ENCODE peak calls at places on chromosome 9, in nine cellular contexts. One of them, this sample, is unnamed.

GRCh38 chr9:110192531-110193326 is 15.2 kb downstream of the C9orf152 start:
- DNase-seq in AG04450: peak
- DNase-seq in H9: no peak
- DNase-seq in lung: no peak
- DNase-seq in ovary: peak
- DNase-seq in HepG2: no peak
- DNase-seq in IMR-90: peak
- DNase-seq in mesothelial cell of epicardium: no peak
- DNase-seq in GM10248: no peak
- DNase-seq in this sample: no peak

GRCh38 chr9:104992696-104993095 is 64.7 kb upstream of the ABCA1 start:
- DNase-seq in AG04450: peak
- DNase-seq in H9: no peak
- DNase-seq in lung: no peak
- DNase-seq in ovary: no peak
- DNase-seq in HepG2: peak
- DNase-seq in IMR-90: peak
- DNase-seq in mesothelial cell of epicardium: no peak
- DNase-seq in GM10248: no peak
- DNase-seq in this sample: no peak

GRCh38 chr9:32968101-32969011 is 33.1 kb downstream of the APTX start:
- DNase-seq in AG04450: no peak
- DNase-seq in H9: no peak
- DNase-seq in lung: peak
- DNase-seq in ovary: peak
- DNase-seq in HepG2: peak
- DNase-seq in IMR-90: peak
- DNase-seq in mesothelial cell of epicardium: peak
- DNase-seq in GM10248: peak
- DNase-seq in this sample: peak

GRCh38 chr9:99389087-99390033 is 167.3 kb downstream of the SEC61B start:
- DNase-seq in AG04450: no peak
- DNase-seq in H9: no peak
- DNase-seq in lung: no peak
- DNase-seq in ovary: no peak
- DNase-seq in HepG2: no peak
- DNase-seq in IMR-90: peak
- DNase-seq in mesothelial cell of epicardium: no peak
- DNase-seq in GM10248: no peak
- DNase-seq in this sample: peak

GRCh38 chr9:107707419-107707837 is 217.9 kb upstream of the KLF4 start:
- DNase-seq in AG04450: peak
- DNase-seq in H9: no peak
- DNase-seq in lung: no peak
- DNase-seq in ovary: no peak
- DNase-seq in HepG2: no peak
- DNase-seq in IMR-90: peak
- DNase-seq in mesothelial cell of epicardium: no peak
- DNase-seq in GM10248: no peak
- DNase-seq in this sample: peak

GRCh38 chr9:12817702-12818101 is 42.9 kb downstream of the LURAP1L start:
- DNase-seq in AG04450: no peak
- DNase-seq in H9: no peak
- DNase-seq in lung: peak
- DNase-seq in ovary: no peak
- DNase-seq in HepG2: peak
- DNase-seq in IMR-90: peak
- DNase-seq in mesothelial cell of epicardium: no peak
- DNase-seq in GM10248: no peak
- DNase-seq in this sample: peak

GRCh38 chr9:96418920-96419690 is 935 bp upstream of the ZNF367 start:
- DNase-seq in AG04450: peak
- DNase-seq in H9: peak
- DNase-seq in lung: peak
- DNase-seq in ovary: peak
- DNase-seq in HepG2: peak
- DNase-seq in IMR-90: peak
- DNase-seq in mesothelial cell of epicardium: no peak
- DNase-seq in GM10248: peak
- DNase-seq in this sample: peak

GRCh38 chr9:95505676-95506437 is 10.9 kb downstream of the PTCH1 start:
- DNase-seq in AG04450: no peak
- DNase-seq in H9: peak
- DNase-seq in lung: no peak
- DNase-seq in ovary: peak
- DNase-seq in HepG2: peak
- DNase-seq in IMR-90: peak
- DNase-seq in mesothelial cell of epicardium: peak
- DNase-seq in GM10248: peak
- DNase-seq in this sample: peak

GRCh38 chr9:31807574-31808256 is 576.7 kb upstream of the ACO1 start:
- DNase-seq in AG04450: no peak
- DNase-seq in H9: peak
- DNase-seq in lung: no peak
- DNase-seq in ovary: no peak
- DNase-seq in HepG2: peak
- DNase-seq in IMR-90: no peak
- DNase-seq in mesothelial cell of epicardium: no peak
- DNase-seq in GM10248: no peak
- DNase-seq in this sample: no peak

GRCh38 chr9:106697390-106697789 is 165.6 kb upstream of the ZNF462 start:
- DNase-seq in AG04450: no peak
- DNase-seq in H9: no peak
- DNase-seq in lung: no peak
- DNase-seq in ovary: no peak
- DNase-seq in HepG2: no peak
- DNase-seq in IMR-90: no peak
- DNase-seq in mesothelial cell of epicardium: no peak
- DNase-seq in GM10248: no peak
- DNase-seq in this sample: no peak

GRCh38 chr9:91943876-91944470 is 6.1 kb downstream of the ROR2 start:
- DNase-seq in AG04450: no peak
- DNase-seq in H9: no peak
- DNase-seq in lung: no peak
- DNase-seq in ovary: no peak
- DNase-seq in HepG2: no peak
- DNase-seq in IMR-90: peak
- DNase-seq in mesothelial cell of epicardium: no peak
- DNase-seq in GM10248: no peak
- DNase-seq in this sample: no peak

GRCh38 chr9:110141118-110141797 is 66.7 kb downstream of the C9orf152 start:
- DNase-seq in AG04450: peak
- DNase-seq in H9: no peak
- DNase-seq in lung: peak
- DNase-seq in ovary: peak
- DNase-seq in HepG2: no peak
- DNase-seq in IMR-90: peak
- DNase-seq in mesothelial cell of epicardium: no peak
- DNase-seq in GM10248: no peak
- DNase-seq in this sample: peak

GRCh38 chr9:8856686-8857329 is 1057.2 kb upstream of the DMAC1 start:
- DNase-seq in AG04450: no peak
- DNase-seq in H9: no peak
- DNase-seq in lung: no peak
- DNase-seq in ovary: no peak
- DNase-seq in HepG2: no peak
- DNase-seq in IMR-90: no peak
- DNase-seq in mesothelial cell of epicardium: peak
- DNase-seq in GM10248: no peak
- DNase-seq in this sample: no peak
- TF ChIP-seq CTCF in AG04450: no peak
- TF ChIP-seq CTCF in H9: peak
- TF ChIP-seq CTCF in lung: no peak
- TF ChIP-seq CTCF in ovary: no peak
- TF ChIP-seq CTCF in HepG2: no peak
- TF ChIP-seq CTCF in IMR-90: no peak
- TF ChIP-seq CTCF in mesothelial cell of epicardium: no peak
- TF ChIP-seq CTCF in GM10248: no peak
- TF ChIP-seq CTCF in this sample: no peak

GRCh38 chr9:71662086-71662485 is 106.2 kb downstream of the CEMIP2 start:
- DNase-seq in AG04450: no peak
- DNase-seq in H9: no peak
- DNase-seq in lung: no peak
- DNase-seq in ovary: no peak
- DNase-seq in HepG2: no peak
- DNase-seq in IMR-90: no peak
- DNase-seq in mesothelial cell of epicardium: no peak
- DNase-seq in GM10248: no peak
- DNase-seq in this sample: no peak

GRCh38 chr9:71664566-71664965 is 103.7 kb downstream of the CEMIP2 start:
- DNase-seq in AG04450: no peak
- DNase-seq in H9: no peak
- DNase-seq in lung: no peak
- DNase-seq in ovary: no peak
- DNase-seq in HepG2: no peak
- DNase-seq in IMR-90: no peak
- DNase-seq in mesothelial cell of epicardium: no peak
- DNase-seq in GM10248: no peak
- DNase-seq in this sample: no peak

GRCh38 chr9:71665247-71665646 is 103.1 kb downstream of the CEMIP2 start:
- DNase-seq in AG04450: no peak
- DNase-seq in H9: no peak
- DNase-seq in lung: no peak
- DNase-seq in ovary: no peak
- DNase-seq in HepG2: no peak
- DNase-seq in IMR-90: no peak
- DNase-seq in mesothelial cell of epicardium: no peak
- DNase-seq in GM10248: no peak
- DNase-seq in this sample: no peak

GRCh38 chr9:71663216-71663615 is 105.1 kb downstream of the CEMIP2 start:
- DNase-seq in AG04450: no peak
- DNase-seq in H9: no peak
- DNase-seq in lung: no peak
- DNase-seq in ovary: no peak
- DNase-seq in HepG2: no peak
- DNase-seq in IMR-90: no peak
- DNase-seq in mesothelial cell of epicardium: no peak
- DNase-seq in GM10248: no peak
- DNase-seq in this sample: no peak

DNA sequence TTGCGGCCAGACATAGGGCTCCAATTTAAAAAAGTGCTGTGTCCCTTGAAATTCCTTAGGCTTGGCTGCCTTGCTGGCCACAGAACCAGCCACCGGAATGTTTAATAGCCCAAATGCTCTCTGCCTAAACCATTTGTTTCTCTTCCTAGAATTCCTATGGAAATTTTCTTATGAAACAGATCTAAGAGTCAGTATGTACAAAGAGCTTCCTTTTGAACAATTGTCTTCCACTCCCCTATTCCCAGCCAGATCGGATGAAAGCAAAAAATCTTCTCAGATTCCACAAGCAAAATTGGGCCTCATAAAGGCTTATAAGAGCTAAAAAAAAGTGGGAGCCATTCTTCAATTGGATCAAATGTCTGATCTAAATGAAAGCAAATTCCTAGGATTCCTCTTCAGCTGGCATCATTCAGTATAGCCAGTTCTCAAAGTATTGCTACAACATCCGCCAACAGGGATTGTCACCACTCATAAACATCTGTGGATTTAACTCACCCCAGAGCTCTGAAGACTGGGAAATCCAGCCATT is 104.3 kb downstream of the CEMIP2 start:
- DNase-seq in AG04450: no peak
- DNase-seq in H9: no peak
- DNase-seq in lung: no peak
- DNase-seq in ovary: no peak
- DNase-seq in HepG2: peak
- DNase-seq in IMR-90: no peak
- DNase-seq in mesothelial cell of epicardium: no peak
- DNase-seq in GM10248: no peak
- DNase-seq in this sample: no peak
- TF ChIP-seq CTCF in AG04450: no peak
- TF ChIP-seq CTCF in H9: no peak
- TF ChIP-seq CTCF in lung: no peak
- TF ChIP-seq CTCF in ovary: no peak
- TF ChIP-seq CTCF in HepG2: no peak
- TF ChIP-seq CTCF in IMR-90: no peak
- TF ChIP-seq CTCF in mesothelial cell of epicardium: no peak
- TF ChIP-seq CTCF in GM10248: no peak
- TF ChIP-seq CTCF in this sample: no peak

GRCh38 chr9:126750941-126751725 is 53.7 kb upstream of the ZBTB43 start:
- DNase-seq in AG04450: no peak
- DNase-seq in H9: no peak
- DNase-seq in lung: no peak
- DNase-seq in ovary: no peak
- DNase-seq in HepG2: no peak
- DNase-seq in IMR-90: no peak
- DNase-seq in mesothelial cell of epicardium: no peak
- DNase-seq in GM10248: no peak
- DNase-seq in this sample: no peak
- TF ChIP-seq CTCF in AG04450: no peak
- TF ChIP-seq CTCF in H9: no peak
- TF ChIP-seq CTCF in lung: no peak
- TF ChIP-seq CTCF in ovary: no peak
- TF ChIP-seq CTCF in HepG2: no peak
- TF ChIP-seq CTCF in IMR-90: no peak
- TF ChIP-seq CTCF in mesothelial cell of epicardium: no peak
- TF ChIP-seq CTCF in GM10248: no peak
- TF ChIP-seq CTCF in this sample: no peak

GRCh38 chr9:130985029-130985428 is 23.9 kb upstream of the LAMC3 start:
- DNase-seq in AG04450: no peak
- DNase-seq in H9: no peak
- DNase-seq in lung: no peak
- DNase-seq in ovary: no peak
- DNase-seq in HepG2: no peak
- DNase-seq in IMR-90: no peak
- DNase-seq in mesothelial cell of epicardium: no peak
- DNase-seq in GM10248: no peak
- DNase-seq in this sample: no peak

GRCh38 chr9:130984476-130984875 is 24.5 kb upstream of the LAMC3 start:
- DNase-seq in AG04450: no peak
- DNase-seq in H9: no peak
- DNase-seq in lung: no peak
- DNase-seq in ovary: no peak
- DNase-seq in HepG2: no peak
- DNase-seq in IMR-90: no peak
- DNase-seq in mesothelial cell of epicardium: no peak
- DNase-seq in GM10248: no peak
- DNase-seq in this sample: no peak

GRCh38 chr9:130986311-130986940 is 22.5 kb upstream of the LAMC3 start:
- DNase-seq in AG04450: no peak
- DNase-seq in H9: peak
- DNase-seq in lung: no peak
- DNase-seq in ovary: no peak
- DNase-seq in HepG2: no peak
- DNase-seq in IMR-90: no peak
- DNase-seq in mesothelial cell of epicardium: no peak
- DNase-seq in GM10248: no peak
- DNase-seq in this sample: no peak

GRCh38 chr9:130987054-130987453 is 21.9 kb upstream of the LAMC3 start:
- DNase-seq in AG04450: no peak
- DNase-seq in H9: no peak
- DNase-seq in lung: no peak
- DNase-seq in ovary: no peak
- DNase-seq in HepG2: no peak
- DNase-seq in IMR-90: no peak
- DNase-seq in mesothelial cell of epicardium: no peak
- DNase-seq in GM10248: no peak
- DNase-seq in this sample: no peak

GRCh38 chr9:130985606-130986162 is 23.3 kb upstream of the LAMC3 start:
- DNase-seq in AG04450: no peak
- DNase-seq in H9: no peak
- DNase-seq in lung: no peak
- DNase-seq in ovary: no peak
- DNase-seq in HepG2: no peak
- DNase-seq in IMR-90: no peak
- DNase-seq in mesothelial cell of epicardium: no peak
- DNase-seq in GM10248: no peak
- DNase-seq in this sample: no peak
- TF ChIP-seq CTCF in AG04450: no peak
- TF ChIP-seq CTCF in H9: no peak
- TF ChIP-seq CTCF in lung: no peak
- TF ChIP-seq CTCF in ovary: no peak
- TF ChIP-seq CTCF in HepG2: no peak
- TF ChIP-seq CTCF in IMR-90: no peak
- TF ChIP-seq CTCF in mesothelial cell of epicardium: no peak
- TF ChIP-seq CTCF in GM10248: no peak
- TF ChIP-seq CTCF in this sample: no peak

This sample was measured in RWPE1.